ENCODE peak calls at places on chromosomes 1 and 21, in seven cellular contexts. P is sigmoid colon, X is body of pancreas, E is IMR-90, L is uterus, S is stomach, G is prostate gland. A is an unnamed sample.

GRCh38 chr1:174982971-174983689 is 16.6 kb upstream of the CACYBP start:
- DNase-seq in P (no peak), X (no peak), E (peak), L (no peak), S (no peak), G (no peak), A (no peak)

GRCh38 chr1:206579747-206580437 is 32.4 kb downstream of the EIF2D start:
- DNase-seq in P (peak), X (peak), E (peak), L (no peak), S (peak), G (no peak), A (peak)

GRCh38 chr1:156815851-156816536 is 654 bp downstream of the SH2D2A start:
- DNase-seq in P (no peak), X (no peak), E (no peak), L (no peak), S (no peak), G (no peak), A (no peak)

GRCh38 chr1:225954753-225955152 is 13.7 kb upstream of the LEFTY2 start:
- DNase-seq in P (no peak), X (no peak), E (no peak), L (no peak), S (no peak), G (no peak), A (no peak)

GRCh38 chr21:46001821-46002681 is 20.5 kb downstream of the COL6A1 start:
- DNase-seq in P (peak), X (no peak), E (no peak), L (peak), S (peak), G (peak), A (peak)

GRCh38 chr1:181577475-181577874 is 94.2 kb downstream of the CACNA1E start:
- DNase-seq in P (no peak), X (no peak), E (no peak), L (no peak), S (no peak), G (no peak), A (no peak)

GRCh38 chr1:22188436-22188835 is 45.5 kb upstream of the WNT4 start:
- DNase-seq in P (no peak), X (no peak), E (no peak), L (no peak), S (no peak), G (no peak), A (no peak)

GRCh38 chr1:39871796-39872195 is 11.5 kb downstream of the TRIT1 start:
- DNase-seq in P (no peak), X (no peak), E (no peak), L (no peak), S (no peak), G (no peak), A (no peak)

GRCh38 chr1:232226197-232226681 is 403.7 kb downstream of the SIPA1L2 start:
- DNase-seq in P (no peak), X (no peak), E (peak), L (no peak), S (no peak), G (no peak), A (no peak)

GRCh38 chr1:40872266-40872665 is 10.1 kb upstream of the CITED4 start:
- DNase-seq in P (no peak), X (no peak), E (no peak), L (no peak), S (no peak), G (no peak), A (no peak)

GRCh38 chr1:64891440-64891815 is 74.9 kb downstream of the JAK1 start:
- DNase-seq in P (no peak), X (no peak), E (peak), L (no peak), S (no peak), G (no peak), A (no peak)

GRCh38 chr1:162663589-162664030 is 31.3 kb downstream of the DDR2 start:
- DNase-seq in P (peak), X (peak), E (peak), L (peak), S (no peak), G (no peak), A (no peak)

GRCh38 chr1:193537266-193538003 is 351.0 kb upstream of the B3GALT2 start:
- DNase-seq in P (no peak), X (no peak), E (no peak), L (no peak), S (no peak), G (no peak), A (no peak)

GRCh38 chr1:170562644-170563338 is 30.8 kb downstream of the GORAB start:
- DNase-seq in P (peak), X (peak), E (peak), L (peak), S (no peak), G (peak), A (no peak)

GRCh38 chr1:30852026-30852425 is 56.5 kb downstream of the SDC3 start:
- DNase-seq in P (peak), X (peak), E (peak), L (no peak), S (peak), G (peak), A (peak)

GRCh38 chr1:19799877-19800804 is at the start of gene TMCO4:
- DNase-seq in P (peak), X (peak), E (peak), L (peak), S (peak), G (peak), A (peak)

GRCh38 chr1:55074455-55074854 is 35.1 kb downstream of the PCSK9 start:
- DNase-seq in P (no peak), X (no peak), E (no peak), L (no peak), S (no peak), G (no peak), A (no peak)

GRCh38 chr1:76377247-76377646 is 302.7 kb downstream of the ST6GALNAC3 start:
- DNase-seq in P (no peak), X (no peak), E (no peak), L (no peak), S (no peak), G (no peak), A (no peak)

GRCh38 chr1:93681549-93682412 is at the start of gene BCAR3:
- DNase-seq in P (peak), X (peak), E (peak), L (peak), S (peak), G (peak), A (peak)

GRCh38 chr1:20787775-20788488 is 825 bp upstream of the HP1BP3 start:
- DNase-seq in P (no peak), X (peak), E (peak), L (no peak), S (no peak), G (no peak), A (no peak)

GRCh38 chr1:241532173-241532553 is at the start of gene KMO:
- DNase-seq in P (no peak), X (no peak), E (peak), L (no peak), S (no peak), G (no peak), A (no peak)

GRCh38 chr1:15799004-15799867 is 8.2 kb downstream of the UQCRHL start:
- DNase-seq in P (peak), X (peak), E (peak), L (peak), S (peak), G (peak), A (peak)

GRCh38 chr1:221765527-221765926 is 23.6 kb upstream of the DUSP10 start:
- DNase-seq in P (no peak), X (no peak), E (no peak), L (no peak), S (no peak), G (no peak), A (no peak)

GRCh38 chr21:42843021-42843420 is 36.3 kb downstream of the WDR4 start:
- DNase-seq in P (peak), X (no peak), E (no peak), L (no peak), S (no peak), G (no peak), A (no peak)

GRCh38 chr1:228937851-228938247 is 202.6 kb downstream of the RHOU start:
- DNase-seq in P (peak), X (no peak), E (no peak), L (peak), S (no peak), G (no peak), A (no peak)
- H3K27ac ChIP-seq in P (peak), X (no peak), E (no peak), L (peak), S (peak), G (peak), A (peak)

DNA sequence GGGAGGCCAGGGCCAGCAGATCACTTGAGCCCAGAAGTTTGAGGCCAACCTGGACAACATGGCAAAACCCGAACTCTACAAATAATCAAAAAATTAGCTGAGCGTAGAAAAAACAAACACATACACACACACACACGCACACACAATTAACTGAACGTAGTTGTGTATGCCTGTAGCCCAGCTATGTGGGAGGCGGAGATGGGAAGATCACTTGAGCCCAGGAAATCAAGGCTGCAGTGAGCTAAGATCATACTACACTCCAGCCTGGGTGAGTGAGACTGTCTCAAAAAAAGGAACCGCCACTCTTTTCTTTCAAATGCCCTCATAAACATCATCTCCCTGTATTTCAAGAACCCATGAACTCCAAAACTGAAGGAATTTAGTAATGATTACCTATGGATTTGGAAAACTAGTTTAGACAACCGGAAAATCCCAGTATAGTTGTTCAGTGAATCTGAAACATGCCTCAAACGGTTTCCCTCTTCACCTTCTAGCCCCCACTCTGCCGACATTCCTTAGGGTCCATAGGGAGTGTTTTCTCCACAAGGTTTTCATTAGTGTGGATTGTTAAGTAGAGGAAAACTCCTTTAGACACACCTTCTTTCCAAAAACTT is 4.5 kb downstream of the TXNIP start:
- DNase-seq in P (peak), X (no peak), E (no peak), L (peak), S (peak), G (no peak), A (no peak)
- TF ChIP-seq POLR2A in P (no peak), X (peak), E (no peak), L (no peak), S (no peak), G (no peak), A (peak)

GRCh38 chr1:53160924-53161378 is 18.5 kb upstream of the SLC1A7 start:
- DNase-seq in P (no peak), X (no peak), E (no peak), L (no peak), S (no peak), G (no peak), A (no peak)
- H3K27ac ChIP-seq in P (no peak), X (no peak), E (no peak), L (no peak), S (no peak), G (no peak), A (no peak)

DNA sequence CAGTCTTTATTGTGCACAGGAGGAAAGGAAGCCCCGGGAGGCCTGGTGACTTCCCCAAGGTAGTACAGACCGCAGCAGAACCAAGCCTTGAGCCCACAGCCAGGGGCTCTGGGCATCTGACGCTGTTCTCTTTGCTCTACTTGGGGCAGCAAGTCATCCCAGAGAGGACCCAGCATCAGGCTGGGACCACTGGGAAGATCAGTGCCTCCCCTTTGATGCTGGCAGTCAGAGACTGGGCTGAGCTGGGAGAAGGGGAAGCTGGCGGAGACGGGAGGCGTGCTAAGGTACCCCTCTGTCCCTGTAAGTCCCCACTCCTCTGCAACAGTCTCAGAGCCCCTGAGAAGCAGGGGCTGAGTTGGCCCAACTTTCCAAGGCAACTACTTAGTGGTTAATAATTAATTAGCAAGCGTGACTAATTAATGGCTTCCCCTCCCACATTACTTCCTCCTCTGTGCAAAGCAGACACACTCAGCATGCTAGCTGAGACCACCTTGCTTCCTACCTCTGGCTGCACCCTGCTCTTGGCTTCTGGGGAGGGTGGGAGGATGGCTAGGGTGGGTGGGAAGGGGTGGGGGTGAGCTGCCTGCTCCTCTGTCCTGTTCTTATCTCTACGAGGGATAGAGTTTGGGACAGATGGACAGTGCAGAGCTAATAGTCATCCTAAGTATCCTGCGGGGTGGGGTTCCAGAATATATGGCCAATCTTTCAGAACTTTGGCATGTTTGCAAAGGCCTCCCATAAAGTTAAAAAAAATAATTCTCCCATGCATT is 1.3 kb downstream of the INAVA start:
- DNase-seq in P (no peak), X (peak), E (no peak), L (no peak), S (no peak), G (no peak), A (no peak)
- TF ChIP-seq POLR2A in P (no peak), X (peak), E (no peak), L (no peak), S (no peak), G (no peak), A (no peak)

GRCh38 chr21:25859264-25859931 is 124.6 kb downstream of the GABPA start:
- DNase-seq in P (no peak), X (no peak), E (peak), L (no peak), S (no peak), G (no peak), A (no peak)
- H3K27ac ChIP-seq in P (no peak), X (no peak), E (peak), L (no peak), S (no peak), G (no peak), A (no peak)

DNA sequence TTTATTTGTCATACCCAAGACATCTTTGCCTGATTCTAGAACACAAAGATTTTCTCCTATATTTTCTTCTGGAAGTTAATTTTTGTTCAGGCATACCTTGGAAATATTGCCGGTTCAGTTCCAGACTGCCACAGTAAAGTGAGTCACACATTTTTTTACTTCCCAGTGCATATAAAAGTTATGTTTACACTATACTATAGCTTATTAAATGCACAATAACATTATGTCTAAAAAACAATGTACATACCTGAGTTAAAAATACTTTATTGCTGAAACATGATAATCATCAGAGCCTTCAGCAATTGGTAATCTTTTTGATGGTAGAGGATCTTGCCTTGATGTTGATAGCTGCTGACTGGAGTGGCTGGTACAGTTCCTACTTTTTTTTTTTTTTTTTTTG is 10.0 kb downstream of the SMCP start:
- DNase-seq in P (no peak), X (no peak), E (no peak), L (no peak), S (no peak), G (no peak), A (no peak)
- TF ChIP-seq POLR2A in P (no peak), X (no peak), E (no peak), L (no peak), S (no peak), G (no peak), A (no peak)

GRCh38 chr1:14767075-14767474 is 168.6 kb downstream of the KAZN start:
- DNase-seq in P (no peak), X (peak), E (no peak), L (no peak), S (no peak), G (no peak), A (no peak)
- H3K27ac ChIP-seq in P (no peak), X (no peak), E (no peak), L (no peak), S (no peak), G (no peak), A (no peak)

A was measured in breast epithelium.